ENCODE peak calls at places on chromosomes 13 and 19, in eight cellular contexts. One of them, this sample, is unnamed.

GRCh38 chr19:30340724-30341595 is 31.2 kb upstream of the ZNF536 start:
- DNase-seq in mucosa of descending colon: no peak
- DNase-seq in aorta: no peak
- DNase-seq in endodermal cell: peak
- DNase-seq in CD8-positive, alpha-beta memory T cell: no peak
- DNase-seq in astrocyte of the spinal cord: no peak
- DNase-seq in body of pancreas: no peak
- DNase-seq in IMR-90: no peak
- DNase-seq in this sample: no peak

GRCh38 chr19:38274734-38275133 is 10.4 kb downstream of the SPINT2 start:
- DNase-seq in mucosa of descending colon: peak
- DNase-seq in aorta: no peak
- DNase-seq in endodermal cell: no peak
- DNase-seq in CD8-positive, alpha-beta memory T cell: no peak
- DNase-seq in astrocyte of the spinal cord: no peak
- DNase-seq in body of pancreas: no peak
- DNase-seq in IMR-90: no peak
- DNase-seq in this sample: no peak

GRCh38 chr19:5111051-5111450 is 142.1 kb downstream of the KDM4B start:
- DNase-seq in mucosa of descending colon: no peak
- DNase-seq in aorta: no peak
- DNase-seq in endodermal cell: no peak
- DNase-seq in CD8-positive, alpha-beta memory T cell: no peak
- DNase-seq in astrocyte of the spinal cord: no peak
- DNase-seq in body of pancreas: no peak
- DNase-seq in IMR-90: no peak
- DNase-seq in this sample: no peak

GRCh38 chr19:53076984-53077383 is 26.2 kb downstream of the ZNF160 start:
- DNase-seq in mucosa of descending colon: no peak
- DNase-seq in aorta: no peak
- DNase-seq in endodermal cell: peak
- DNase-seq in CD8-positive, alpha-beta memory T cell: no peak
- DNase-seq in astrocyte of the spinal cord: peak
- DNase-seq in body of pancreas: peak
- DNase-seq in IMR-90: peak
- DNase-seq in this sample: peak

GRCh38 chr13:92967923-92968322 is 258.7 kb upstream of the GPC6 start:
- DNase-seq in mucosa of descending colon: no peak
- DNase-seq in aorta: no peak
- DNase-seq in endodermal cell: peak
- DNase-seq in CD8-positive, alpha-beta memory T cell: no peak
- DNase-seq in astrocyte of the spinal cord: peak
- DNase-seq in body of pancreas: no peak
- DNase-seq in IMR-90: peak
- DNase-seq in this sample: peak

GRCh38 chr19:16584825-16585801 is 12.9 kb upstream of the SLC35E1 start:
- DNase-seq in mucosa of descending colon: no peak
- DNase-seq in aorta: no peak
- DNase-seq in endodermal cell: no peak
- DNase-seq in CD8-positive, alpha-beta memory T cell: no peak
- DNase-seq in astrocyte of the spinal cord: no peak
- DNase-seq in body of pancreas: no peak
- DNase-seq in IMR-90: no peak
- DNase-seq in this sample: no peak

GRCh38 chr19:10416380-10417257 is 3.7 kb upstream of the PDE4A start:
- DNase-seq in mucosa of descending colon: peak
- DNase-seq in aorta: peak
- DNase-seq in endodermal cell: peak
- DNase-seq in CD8-positive, alpha-beta memory T cell: peak
- DNase-seq in astrocyte of the spinal cord: peak
- DNase-seq in body of pancreas: peak
- DNase-seq in IMR-90: peak
- DNase-seq in this sample: peak

GRCh38 chr13:46951516-46951915 is 54.7 kb upstream of the HTR2A start:
- DNase-seq in mucosa of descending colon: no peak
- DNase-seq in aorta: no peak
- DNase-seq in endodermal cell: no peak
- DNase-seq in CD8-positive, alpha-beta memory T cell: no peak
- DNase-seq in astrocyte of the spinal cord: peak
- DNase-seq in body of pancreas: no peak
- DNase-seq in IMR-90: no peak
- DNase-seq in this sample: no peak

GRCh38 chr13:45422731-45423130 is 4.6 kb upstream of the SLC25A30 start:
- DNase-seq in mucosa of descending colon: no peak
- DNase-seq in aorta: no peak
- DNase-seq in endodermal cell: no peak
- DNase-seq in CD8-positive, alpha-beta memory T cell: no peak
- DNase-seq in astrocyte of the spinal cord: no peak
- DNase-seq in body of pancreas: no peak
- DNase-seq in IMR-90: no peak
- DNase-seq in this sample: no peak

GRCh38 chr13:41178040-41178439 is 16.3 kb downstream of the KBTBD7 start:
- DNase-seq in mucosa of descending colon: no peak
- DNase-seq in aorta: no peak
- DNase-seq in endodermal cell: no peak
- DNase-seq in CD8-positive, alpha-beta memory T cell: no peak
- DNase-seq in astrocyte of the spinal cord: peak
- DNase-seq in body of pancreas: no peak
- DNase-seq in IMR-90: peak
- DNase-seq in this sample: peak

GRCh38 chr13:33722216-33722900 is 95.6 kb upstream of the RFC3 start:
- DNase-seq in mucosa of descending colon: no peak
- DNase-seq in aorta: no peak
- DNase-seq in endodermal cell: no peak
- DNase-seq in CD8-positive, alpha-beta memory T cell: no peak
- DNase-seq in astrocyte of the spinal cord: peak
- DNase-seq in body of pancreas: no peak
- DNase-seq in IMR-90: peak
- DNase-seq in this sample: peak

GRCh38 chr19:10737680-10738079 is 19.8 kb downstream of the DNM2 start:
- DNase-seq in mucosa of descending colon: no peak
- DNase-seq in aorta: no peak
- DNase-seq in endodermal cell: no peak
- DNase-seq in CD8-positive, alpha-beta memory T cell: no peak
- DNase-seq in astrocyte of the spinal cord: no peak
- DNase-seq in body of pancreas: no peak
- DNase-seq in IMR-90: no peak
- DNase-seq in this sample: no peak

GRCh38 chr13:101916758-101917474 is 464.4 kb downstream of the ITGBL1 start:
- DNase-seq in mucosa of descending colon: no peak
- DNase-seq in aorta: no peak
- DNase-seq in endodermal cell: peak
- DNase-seq in CD8-positive, alpha-beta memory T cell: no peak
- DNase-seq in astrocyte of the spinal cord: no peak
- DNase-seq in body of pancreas: no peak
- DNase-seq in IMR-90: no peak
- DNase-seq in this sample: no peak

GRCh38 chr13:59413121-59413520 is 750.6 kb downstream of the DIAPH3 start:
- DNase-seq in mucosa of descending colon: no peak
- DNase-seq in aorta: no peak
- DNase-seq in endodermal cell: no peak
- DNase-seq in CD8-positive, alpha-beta memory T cell: no peak
- DNase-seq in astrocyte of the spinal cord: no peak
- DNase-seq in body of pancreas: no peak
- DNase-seq in IMR-90: no peak
- DNase-seq in this sample: no peak

GRCh38 chr13:80684525-80685017 is 343.6 kb upstream of the SPRY2 start:
- DNase-seq in mucosa of descending colon: no peak
- DNase-seq in aorta: no peak
- DNase-seq in endodermal cell: peak
- DNase-seq in CD8-positive, alpha-beta memory T cell: no peak
- DNase-seq in astrocyte of the spinal cord: no peak
- DNase-seq in body of pancreas: no peak
- DNase-seq in IMR-90: no peak
- DNase-seq in this sample: no peak

GRCh38 chr13:41007359-41008118 is 11.6 kb downstream of the ELF1 start:
- DNase-seq in mucosa of descending colon: no peak
- DNase-seq in aorta: no peak
- DNase-seq in endodermal cell: no peak
- DNase-seq in CD8-positive, alpha-beta memory T cell: no peak
- DNase-seq in astrocyte of the spinal cord: no peak
- DNase-seq in body of pancreas: no peak
- DNase-seq in IMR-90: peak
- DNase-seq in this sample: peak

GRCh38 chr13:19362946-19363510 is 181.4 kb upstream of the TUBA3C start:
- DNase-seq in mucosa of descending colon: no peak
- DNase-seq in aorta: no peak
- DNase-seq in endodermal cell: no peak
- DNase-seq in CD8-positive, alpha-beta memory T cell: no peak
- DNase-seq in astrocyte of the spinal cord: no peak
- DNase-seq in body of pancreas: no peak
- DNase-seq in IMR-90: no peak
- DNase-seq in this sample: no peak

GRCh38 chr13:43948059-43948458 is 68.4 kb downstream of the LACC1 start:
- DNase-seq in mucosa of descending colon: no peak
- DNase-seq in aorta: no peak
- DNase-seq in endodermal cell: no peak
- DNase-seq in CD8-positive, alpha-beta memory T cell: no peak
- DNase-seq in astrocyte of the spinal cord: no peak
- DNase-seq in body of pancreas: no peak
- DNase-seq in IMR-90: no peak
- DNase-seq in this sample: no peak

GRCh38 chr13:99690426-99691189 is 189.3 kb downstream of the TM9SF2 start:
- DNase-seq in mucosa of descending colon: no peak
- DNase-seq in aorta: no peak
- DNase-seq in endodermal cell: no peak
- DNase-seq in CD8-positive, alpha-beta memory T cell: no peak
- DNase-seq in astrocyte of the spinal cord: no peak
- DNase-seq in body of pancreas: no peak
- DNase-seq in IMR-90: no peak
- DNase-seq in this sample: no peak

DNA sequence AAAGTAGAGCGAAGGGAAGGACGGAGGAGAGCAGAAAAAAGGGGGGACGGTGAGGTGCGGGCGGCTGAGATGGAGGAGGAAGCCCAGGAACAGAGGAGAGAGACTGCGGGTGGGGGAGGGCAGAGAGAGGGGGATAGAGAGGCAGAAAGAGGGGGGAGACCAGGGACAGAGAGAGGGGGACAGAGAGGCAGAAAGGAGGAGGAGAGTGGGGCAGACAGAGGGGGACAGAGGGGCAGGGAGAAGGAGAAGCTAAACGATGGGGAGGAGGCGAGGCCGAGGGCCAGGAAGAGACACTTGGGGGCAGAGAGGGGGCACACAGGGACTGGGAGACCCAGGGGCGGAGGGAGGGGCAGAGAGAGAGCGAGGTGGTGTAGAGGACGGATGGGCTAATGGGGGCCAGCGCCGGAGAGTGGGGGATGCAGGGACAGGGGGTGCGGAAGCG is 711 bp downstream of the MEIS3 start:
- DNase-seq in mucosa of descending colon: no peak
- DNase-seq in aorta: no peak
- DNase-seq in endodermal cell: peak
- DNase-seq in CD8-positive, alpha-beta memory T cell: no peak
- DNase-seq in astrocyte of the spinal cord: no peak
- DNase-seq in body of pancreas: no peak
- DNase-seq in IMR-90: no peak
- DNase-seq in this sample: no peak
- H3K4me3 ChIP-seq in mucosa of descending colon: no peak
- H3K4me3 ChIP-seq in aorta: no peak
- H3K4me3 ChIP-seq in endodermal cell: peak
- H3K4me3 ChIP-seq in CD8-positive, alpha-beta memory T cell: no peak
- H3K4me3 ChIP-seq in astrocyte of the spinal cord: peak
- H3K4me3 ChIP-seq in body of pancreas: no peak
- H3K4me3 ChIP-seq in IMR-90: peak
- H3K4me3 ChIP-seq in this sample: peak

GRCh38 chr13:82850644-82851043 is 1031.6 kb downstream of the SLITRK1 start:
- DNase-seq in mucosa of descending colon: no peak
- DNase-seq in aorta: no peak
- DNase-seq in endodermal cell: no peak
- DNase-seq in CD8-positive, alpha-beta memory T cell: no peak
- DNase-seq in astrocyte of the spinal cord: no peak
- DNase-seq in body of pancreas: no peak
- DNase-seq in IMR-90: no peak
- DNase-seq in this sample: no peak

GRCh38 chr13:82848766-82849165 is 1033.5 kb downstream of the SLITRK1 start:
- DNase-seq in mucosa of descending colon: no peak
- DNase-seq in aorta: no peak
- DNase-seq in endodermal cell: no peak
- DNase-seq in CD8-positive, alpha-beta memory T cell: no peak
- DNase-seq in astrocyte of the spinal cord: no peak
- DNase-seq in body of pancreas: no peak
- DNase-seq in IMR-90: no peak
- DNase-seq in this sample: no peak

GRCh38 chr13:82847595-82847994 is 1034.7 kb downstream of the SLITRK1 start:
- DNase-seq in mucosa of descending colon: no peak
- DNase-seq in aorta: no peak
- DNase-seq in endodermal cell: no peak
- DNase-seq in CD8-positive, alpha-beta memory T cell: no peak
- DNase-seq in astrocyte of the spinal cord: no peak
- DNase-seq in body of pancreas: no peak
- DNase-seq in IMR-90: no peak
- DNase-seq in this sample: peak
- H3K4me3 ChIP-seq in mucosa of descending colon: no peak
- H3K4me3 ChIP-seq in aorta: no peak
- H3K4me3 ChIP-seq in endodermal cell: no peak
- H3K4me3 ChIP-seq in CD8-positive, alpha-beta memory T cell: no peak
- H3K4me3 ChIP-seq in astrocyte of the spinal cord: no peak
- H3K4me3 ChIP-seq in body of pancreas: no peak
- H3K4me3 ChIP-seq in IMR-90: no peak
- H3K4me3 ChIP-seq in this sample: no peak

GRCh38 chr19:56112313-56112709 is 8.8 kb downstream of the ZNF787 start:
- DNase-seq in mucosa of descending colon: no peak
- DNase-seq in aorta: no peak
- DNase-seq in endodermal cell: no peak
- DNase-seq in CD8-positive, alpha-beta memory T cell: no peak
- DNase-seq in astrocyte of the spinal cord: no peak
- DNase-seq in body of pancreas: no peak
- DNase-seq in IMR-90: no peak
- DNase-seq in this sample: no peak

GRCh38 chr19:56109216-56109615 is 11.9 kb downstream of the ZNF787 start:
- DNase-seq in mucosa of descending colon: no peak
- DNase-seq in aorta: no peak
- DNase-seq in endodermal cell: no peak
- DNase-seq in CD8-positive, alpha-beta memory T cell: no peak
- DNase-seq in astrocyte of the spinal cord: no peak
- DNase-seq in body of pancreas: no peak
- DNase-seq in IMR-90: peak
- DNase-seq in this sample: peak

GRCh38 chr19:56108447-56109195 is 12.5 kb downstream of the ZNF787 start:
- DNase-seq in mucosa of descending colon: no peak
- DNase-seq in aorta: peak
- DNase-seq in endodermal cell: no peak
- DNase-seq in CD8-positive, alpha-beta memory T cell: no peak
- DNase-seq in astrocyte of the spinal cord: no peak
- DNase-seq in body of pancreas: peak
- DNase-seq in IMR-90: peak
- DNase-seq in this sample: peak

GRCh38 chr19:56111601-56112312 is 9.3 kb downstream of the ZNF787 start:
- DNase-seq in mucosa of descending colon: peak
- DNase-seq in aorta: peak
- DNase-seq in endodermal cell: no peak
- DNase-seq in CD8-positive, alpha-beta memory T cell: peak
- DNase-seq in astrocyte of the spinal cord: no peak
- DNase-seq in body of pancreas: peak
- DNase-seq in IMR-90: no peak
- DNase-seq in this sample: no peak

GRCh38 chr19:56110515-56111448 is 10.3 kb downstream of the ZNF787 start:
- DNase-seq in mucosa of descending colon: peak
- DNase-seq in aorta: no peak
- DNase-seq in endodermal cell: no peak
- DNase-seq in CD8-positive, alpha-beta memory T cell: no peak
- DNase-seq in astrocyte of the spinal cord: peak
- DNase-seq in body of pancreas: peak
- DNase-seq in IMR-90: peak
- DNase-seq in this sample: peak
- H3K4me3 ChIP-seq in mucosa of descending colon: no peak
- H3K4me3 ChIP-seq in aorta: no peak
- H3K4me3 ChIP-seq in endodermal cell: no peak
- H3K4me3 ChIP-seq in CD8-positive, alpha-beta memory T cell: no peak
- H3K4me3 ChIP-seq in astrocyte of the spinal cord: no peak
- H3K4me3 ChIP-seq in body of pancreas: no peak
- H3K4me3 ChIP-seq in IMR-90: no peak
- H3K4me3 ChIP-seq in this sample: peak

GRCh38 chr19:13209797-13210775 is 59.9 kb downstream of the IER2 start:
- DNase-seq in mucosa of descending colon: no peak
- DNase-seq in aorta: no peak
- DNase-seq in endodermal cell: no peak
- DNase-seq in CD8-positive, alpha-beta memory T cell: no peak
- DNase-seq in astrocyte of the spinal cord: no peak
- DNase-seq in body of pancreas: no peak
- DNase-seq in IMR-90: no peak
- DNase-seq in this sample: no peak
- H3K4me3 ChIP-seq in mucosa of descending colon: no peak
- H3K4me3 ChIP-seq in aorta: no peak
- H3K4me3 ChIP-seq in endodermal cell: no peak
- H3K4me3 ChIP-seq in CD8-positive, alpha-beta memory T cell: no peak
- H3K4me3 ChIP-seq in astrocyte of the spinal cord: no peak
- H3K4me3 ChIP-seq in body of pancreas: no peak
- H3K4me3 ChIP-seq in IMR-90: no peak
- H3K4me3 ChIP-seq in this sample: no peak